ENCODE peak calls at places on chromosome 14, in eight cellular contexts. One of them, this sample, is unnamed.

GRCh38 chr14:102784892-102785597 is 7.8 kb downstream of the TRAF3 start:
- DNase-seq in GM12864: no peak
- DNase-seq in NB4: no peak
- DNase-seq in fibroblast of lung: no peak
- DNase-seq in GM04504: no peak
- DNase-seq in fibroblast of gingiva: no peak
- DNase-seq in ovary: no peak
- DNase-seq in aorta: no peak
- DNase-seq in this sample: no peak

GRCh38 chr14:53929871-53930685 is 26.5 kb downstream of the BMP4 start:
- DNase-seq in GM04504: no peak
- DNase-seq in aorta: no peak
- DNase-seq in NB4: peak; percentile 5
- DNase-seq in ovary: no peak
- DNase-seq in fibroblast of lung: no peak
- DNase-seq in GM12864: no peak
- DNase-seq in fibroblast of gingiva: no peak
- DNase-seq in this sample: no peak

GRCh38 chr14:94857985-94858384 is 88.1 kb upstream of the GSC start:
- DNase-seq in fibroblast of gingiva: no peak
- DNase-seq in ovary: no peak
- DNase-seq in GM12864: no peak
- DNase-seq in aorta: no peak
- DNase-seq in GM04504: no peak
- DNase-seq in fibroblast of lung: no peak
- DNase-seq in NB4: no peak
- DNase-seq in this sample: no peak

GRCh38 chr14:54535126-54535525 is 25.4 kb downstream of the CGRRF1 start:
- DNase-seq in fibroblast of lung: peak; percentile 10
- DNase-seq in aorta: no peak
- DNase-seq in GM12864: no peak
- DNase-seq in GM04504: no peak
- DNase-seq in ovary: no peak
- DNase-seq in fibroblast of gingiva: peak; percentile 4
- DNase-seq in NB4: no peak
- DNase-seq in this sample: no peak

GRCh38 chr14:70856851-70857498 is 47.7 kb upstream of the MAP3K9 start:
- DNase-seq in NB4: peak; percentile 68
- DNase-seq in aorta: no peak
- DNase-seq in GM04504: peak; percentile 73
- DNase-seq in fibroblast of lung: peak; percentile 73
- DNase-seq in ovary: no peak
- DNase-seq in GM12864: no peak
- DNase-seq in fibroblast of gingiva: peak; percentile 4
- DNase-seq in this sample: peak; percentile 57

GRCh38 chr14:92603309-92604257 is 90.0 kb downstream of the RIN3 start:
- DNase-seq in fibroblast of lung: peak; percentile 78
- DNase-seq in ovary: no peak
- DNase-seq in aorta: peak; percentile 77
- DNase-seq in fibroblast of gingiva: peak; percentile 63
- DNase-seq in NB4: no peak
- DNase-seq in GM12864: no peak
- DNase-seq in GM04504: no peak
- DNase-seq in this sample: peak; percentile 23

GRCh38 chr14:35213869-35214387 is 78.3 kb upstream of the PSMA6 start:
- DNase-seq in aorta: no peak
- DNase-seq in fibroblast of gingiva: no peak
- DNase-seq in NB4: no peak
- DNase-seq in fibroblast of lung: peak; percentile 58
- DNase-seq in GM04504: no peak
- DNase-seq in ovary: no peak
- DNase-seq in GM12864: no peak
- DNase-seq in this sample: no peak

GRCh38 chr14:56150018-56150417 is 31.8 kb downstream of the PELI2 start:
- DNase-seq in aorta: no peak
- DNase-seq in fibroblast of gingiva: no peak
- DNase-seq in NB4: no peak
- DNase-seq in fibroblast of lung: no peak
- DNase-seq in ovary: no peak
- DNase-seq in GM12864: no peak
- DNase-seq in GM04504: no peak
- DNase-seq in this sample: no peak

GRCh38 chr14:76997257-76997970 is 31.1 kb downstream of the IRF2BPL start:
- DNase-seq in GM12864: no peak
- DNase-seq in aorta: no peak
- DNase-seq in GM04504: no peak
- DNase-seq in NB4: no peak
- DNase-seq in fibroblast of gingiva: no peak
- DNase-seq in ovary: no peak
- DNase-seq in fibroblast of lung: no peak
- DNase-seq in this sample: no peak

GRCh38 chr14:56310643-56311042 is 192.4 kb downstream of the PELI2 start:
- DNase-seq in GM12864: no peak
- DNase-seq in GM04504: no peak
- DNase-seq in ovary: no peak
- DNase-seq in fibroblast of lung: peak; percentile 33
- DNase-seq in fibroblast of gingiva: peak; percentile 23
- DNase-seq in NB4: no peak
- DNase-seq in aorta: no peak
- DNase-seq in this sample: no peak

GRCh38 chr14:102655154-102655553 is 62.7 kb downstream of the RCOR1 start:
- DNase-seq in NB4: no peak
- DNase-seq in ovary: no peak
- DNase-seq in fibroblast of lung: no peak
- DNase-seq in GM04504: no peak
- DNase-seq in fibroblast of gingiva: no peak
- DNase-seq in GM12864: no peak
- DNase-seq in aorta: no peak
- DNase-seq in this sample: no peak

GRCh38 chr14:100855256-100855930 is 29.5 kb downstream of the MEG3 start:
- DNase-seq in GM04504: no peak
- DNase-seq in fibroblast of gingiva: no peak
- DNase-seq in GM12864: no peak
- DNase-seq in aorta: peak; percentile 14
- DNase-seq in ovary: peak; percentile 38
- DNase-seq in fibroblast of lung: no peak
- DNase-seq in NB4: no peak
- DNase-seq in this sample: no peak

GRCh38 chr14:92969470-92970232 is 46.7 kb downstream of the CHGA start:
- DNase-seq in GM04504: no peak
- DNase-seq in ovary: peak; percentile 49
- DNase-seq in fibroblast of gingiva: no peak
- DNase-seq in aorta: peak; percentile 35
- DNase-seq in GM12864: no peak
- DNase-seq in NB4: no peak
- DNase-seq in fibroblast of lung: no peak
- DNase-seq in this sample: no peak

GRCh38 chr14:87108726-87109125 is 884.3 kb downstream of the GALC start:
- DNase-seq in GM12864: no peak
- DNase-seq in aorta: no peak
- DNase-seq in fibroblast of gingiva: peak; percentile 73
- DNase-seq in NB4: no peak
- DNase-seq in ovary: no peak
- DNase-seq in GM04504: peak; percentile 82
- DNase-seq in fibroblast of lung: peak; percentile 73
- DNase-seq in this sample: no peak

GRCh38 chr14:104139460-104140212 is 1.2 kb downstream of the KIF26A start:
- DNase-seq in fibroblast of gingiva: no peak
- DNase-seq in GM04504: no peak
- DNase-seq in ovary: peak; percentile 39
- DNase-seq in GM12864: no peak
- DNase-seq in fibroblast of lung: no peak
- DNase-seq in aorta: peak; percentile 27
- DNase-seq in NB4: no peak
- DNase-seq in this sample: no peak